ENCODE peak calls at places on chromosomes 6 and 20, in eight cellular contexts. K is heart left ventricle, D is right lobe of liver, F is HepG2, A is stomach, U is ovary, T is endothelial cell of umbilical vein, H is spleen. B is an unnamed sample.
A peak's percentile ranks its signal among the peaks of the same experiment; 100 is the strongest.

GRCh38 chr6:54981647-54982046 is 135.1 kb downstream of the FAM83B start:
- DNase-seq in K (no peak), D (no peak), F (no peak), A (no peak), U (no peak), T (no peak), H (no peak), B (no peak)

GRCh38 chr20:47508228-47508752 is 6.6 kb downstream of the NCOA3 start:
- DNase-seq in K (no peak), D (no peak), F (no peak), A (no peak), U (no peak), T (peak; percentile 44), H (no peak), B (no peak)

GRCh38 chr6:110688661-110689268 is 126.5 kb downstream of the CDK19 start:
- DNase-seq in K (no peak), D (no peak), F (no peak), A (peak; percentile 27), U (no peak), T (no peak), H (no peak), B (no peak)

GRCh38 chr6:156948807-156949206 is 171.6 kb downstream of the ARID1B start:
- DNase-seq in K (no peak), D (no peak), F (no peak), A (no peak), U (no peak), T (peak; percentile 44), H (no peak), B (no peak)

GRCh38 chr6:2412731-2413130 is 167.3 kb upstream of the GMDS start:
- DNase-seq in K (no peak), D (no peak), F (no peak), A (no peak), U (no peak), T (peak; percentile 36), H (no peak), B (no peak)

GRCh38 chr20:47318027-47318595 is 38.4 kb downstream of the ZMYND8 start:
- DNase-seq in K (peak; percentile 32), D (peak; percentile 68), F (peak; percentile 94), A (no peak), U (peak; percentile 61), T (no peak), H (no peak), B (no peak)

GRCh38 chr20:31674895-31675827 is 37.4 kb downstream of the COX4I2 start:
- DNase-seq in K (peak; percentile 81), D (peak; percentile 71), F (no peak), A (peak; percentile 71), U (peak; percentile 58), T (peak; percentile 84), H (peak; percentile 91), B (peak; percentile 74)

GRCh38 chr6:1335367-1336037 is 23.6 kb downstream of the FOXQ1 start:
- DNase-seq in K (peak; percentile 60), D (peak; percentile 85), F (peak; percentile 98), A (peak; percentile 84), U (no peak), T (no peak), H (no peak), B (no peak)

GRCh38 chr20:41245086-41245707 is 72.3 kb downstream of the ZHX3 start:
- DNase-seq in K (no peak), D (no peak), F (peak; percentile 15), A (no peak), U (peak; percentile 28), T (peak; percentile 52), H (no peak), B (no peak)

GRCh38 chr20:11976966-11977365 is 59.3 kb downstream of the BTBD3 start:
- DNase-seq in K (no peak), D (no peak), F (no peak), A (no peak), U (no peak), T (no peak), H (no peak), B (no peak)

GRCh38 chr20:49658508-49658907 is 55.2 kb downstream of the B4GALT5 start:
- DNase-seq in K (no peak), D (no peak), F (no peak), A (no peak), U (no peak), T (no peak), H (no peak), B (no peak)

GRCh38 chr20:37913563-37914366 is 10.8 kb downstream of the VSTM2L start:
- DNase-seq in K (no peak), D (no peak), F (no peak), A (no peak), U (no peak), T (no peak), H (no peak), B (no peak)

GRCh38 chr20:60055740-60056139 is 97.5 kb downstream of the CDH26 start:
- DNase-seq in K (peak; percentile 68), D (peak; percentile 67), F (no peak), A (peak; percentile 41), U (no peak), T (no peak), H (peak; percentile 89), B (peak; percentile 34)

GRCh38 chr6:101226677-101227135 is 166.8 kb upstream of the GRIK2 start:
- DNase-seq in K (no peak), D (no peak), F (peak; percentile 20), A (no peak), U (no peak), T (no peak), H (peak; percentile 67), B (peak; percentile 65)

GRCh38 chr6:43219814-43220213 is 9.5 kb downstream of the DNPH1 start:
- DNase-seq in K (no peak), D (no peak), F (no peak), A (no peak), U (no peak), T (no peak), H (no peak), B (no peak)

GRCh38 chr6:132790450-132790849 is 8.0 kb downstream of the SLC18B1 start:
- DNase-seq in K (no peak), D (no peak), F (no peak), A (no peak), U (no peak), T (peak; percentile 81), H (no peak), B (no peak)

GRCh38 chr6:163897030-163897429 is 482.5 kb downstream of the QKI start:
- DNase-seq in K (no peak), D (no peak), F (no peak), A (no peak), U (no peak), T (no peak), H (no peak), B (no peak)

GRCh38 chr6:17907467-17908229 is 79.8 kb downstream of the KIF13A start:
- DNase-seq in K (peak; percentile 59), D (peak; percentile 64), F (peak; percentile 52), A (peak; percentile 63), U (peak; percentile 22), T (no peak), H (peak; percentile 80), B (no peak)

GRCh38 chr6:40852667-40853383 is 186.2 kb downstream of the UNC5CL start:
- DNase-seq in K (no peak), D (no peak), F (peak; percentile 26), A (no peak), U (no peak), T (no peak), H (no peak), B (no peak)

GRCh38 chr6:158770948-158771347 is 48.2 kb downstream of the EZR start:
- DNase-seq in K (peak; percentile 67), D (no peak), F (no peak), A (no peak), U (no peak), T (no peak), H (no peak), B (no peak)
- H3K27ac ChIP-seq in K (peak overlapping the region; percentile 59), D (no peak overlapping the region), F (no peak overlapping the region), A (no peak overlapping the region), U (no peak overlapping the region), T (no peak overlapping the region), H (no peak overlapping the region), B (no peak overlapping the region)

GRCh38 chr6:167850792-167851191 is 24.1 kb downstream of the AFDN start:
- DNase-seq in K (no peak), D (no peak), F (no peak), A (no peak), U (no peak), T (no peak), H (no peak), B (no peak)

GRCh38 chr6:167851349-167851952 is 24.7 kb downstream of the AFDN start:
- DNase-seq in K (no peak), D (no peak), F (no peak), A (no peak), U (no peak), T (no peak), H (no peak), B (no peak)

GRCh38 chr6:167848783-167849182 is 22.1 kb downstream of the AFDN start:
- DNase-seq in K (no peak), D (no peak), F (no peak), A (no peak), U (no peak), T (no peak), H (no peak), B (no peak)

GRCh38 chr6:167847936-167848335 is 21.2 kb downstream of the AFDN start:
- DNase-seq in K (no peak), D (no peak), F (no peak), A (no peak), U (no peak), T (no peak), H (no peak), B (no peak)

GRCh38 chr6:167849846-167850459 is 23.2 kb downstream of the AFDN start:
- DNase-seq in K (no peak), D (no peak), F (peak; percentile 86), A (peak; percentile 54), U (no peak), T (peak; percentile 71), H (no peak), B (no peak)
- H3K4me3 ChIP-seq in K (no peak overlapping the region), D (no peak overlapping the region), F (no peak overlapping the region), A (no peak overlapping the region), U (no peak overlapping the region), T (peak overlapping the region; percentile 44), H (no peak overlapping the region), B (no peak overlapping the region)

DNA sequence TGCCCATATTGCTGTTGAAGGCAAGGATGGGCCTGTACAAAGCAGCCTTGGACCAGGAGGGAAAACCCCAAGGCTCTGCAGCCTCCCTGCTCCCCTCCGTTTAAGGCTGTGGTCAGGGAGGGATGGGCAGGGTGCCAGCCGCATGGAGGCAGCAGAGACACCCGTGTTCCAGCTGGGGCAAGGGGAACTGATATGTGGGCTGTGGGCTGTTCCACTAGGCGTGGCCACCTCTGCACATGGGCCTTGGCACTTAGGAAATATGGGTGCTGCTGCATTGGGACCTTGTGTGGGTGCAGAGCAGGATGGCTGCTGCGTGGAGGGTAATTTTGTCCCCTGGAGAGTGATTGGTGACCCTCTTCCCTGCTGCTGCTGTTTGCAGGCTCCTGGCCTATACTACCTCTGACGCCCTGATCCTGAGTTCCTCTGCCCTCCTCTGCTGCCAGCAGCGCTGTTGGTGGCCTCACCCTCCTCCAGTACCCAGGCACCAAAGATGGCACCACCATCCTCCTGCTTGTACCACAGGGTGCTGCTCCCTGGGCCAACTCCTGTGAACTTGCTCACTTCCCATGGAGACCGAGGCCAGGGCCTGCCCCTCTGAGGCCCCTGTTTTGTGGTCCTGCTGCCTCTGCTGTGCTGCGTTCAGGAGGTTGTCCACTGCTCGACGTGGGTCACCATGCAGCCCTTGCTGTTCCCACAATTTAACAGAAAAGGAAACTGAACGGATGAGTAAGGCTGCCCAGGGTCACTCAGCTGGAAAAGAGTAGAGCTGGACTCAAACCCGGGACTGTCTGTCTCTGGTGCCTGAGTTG is 35.3 kb downstream of the PANK2 start:
- DNase-seq in K (peak; percentile 62), D (no peak), F (no peak), A (peak; percentile 41), U (peak; percentile 28), T (no peak), H (peak; percentile 88), B (no peak)
- TF ChIP-seq POLR2A in K (no peak), D (no peak), F (peak; percentile 58), A (no peak), U (no peak), T (no peak), H (no peak), B (no peak)

GRCh38 chr6:144327081-144327480 is 41.9 kb downstream of the UTRN start:
- DNase-seq in K (no peak), D (no peak), F (no peak), A (no peak), U (peak; percentile 77), T (peak; percentile 72), H (no peak), B (no peak)
- H3K27ac ChIP-seq in K (peak overlapping the region; percentile 69), D (no peak overlapping the region), F (no peak overlapping the region), A (no peak overlapping the region), U (peak overlapping the region; percentile 86), T (peak overlapping the region; percentile 44), H (no peak overlapping the region), B (peak overlapping the region; percentile 1)

B was measured in Peyer's patch.